ENCODE peak calls at places on chromosomes 3 and 15, in six cellular contexts. C is mesenchymal stem cell, R is H1, L is IMR-90, W is neuronal stem cell, O is mesendoderm. A is an unnamed sample. For H3K4me1, the result is how much of the 10 kb centered on the place peaks cover.

GRCh38 chr15:71471347-71471746 is 339.0 kb upstream of the NR2E3 start:
- DNase-seq in C (no peak), R (no peak), L (peak), W (no peak), O (peak), A (peak)

GRCh38 chr3:62950227-62950626 is 75.0 kb upstream of the CADPS start:
- DNase-seq in C (no peak), R (no peak), L (no peak), W (no peak), O (peak), A (no peak)

GRCh38 chr15:52710050-52710709 is 31.0 kb upstream of the ATOSA start:
- DNase-seq in C (no peak), R (no peak), L (no peak), W (no peak), O (no peak), A (no peak)

GRCh38 chr3:127791221-127791913 is 30.9 kb downstream of the MGLL start:
- DNase-seq in C (peak), R (no peak), L (peak), W (no peak), O (peak), A (no peak)

GRCh38 chr3:52198643-52199608 is 966 bp downstream of the ALAS1 start:
- DNase-seq in C (no peak), R (no peak), L (no peak), W (no peak), O (no peak), A (peak)

GRCh38 chr3:143644370-143645089 is 203.7 kb downstream of the SLC9A9 start:
- DNase-seq in C (peak), R (peak), L (peak), W (peak), O (peak), A (peak)

GRCh38 chr15:31977812-31978662 is 52.3 kb upstream of the CHRNA7 start:
- DNase-seq in C (peak), R (peak), L (peak), W (peak), O (peak), A (no peak)

GRCh38 chr15:40787344-40787841 is 17.6 kb downstream of the C15orf62 start:
- DNase-seq in C (peak), R (no peak), L (peak), W (no peak), O (peak), A (peak)

GRCh38 chr3:105780114-105780513 is 88.7 kb downstream of the CBLB start:
- DNase-seq in C (peak), R (no peak), L (peak), W (no peak), O (no peak), A (no peak)

GRCh38 chr3:105783631-105784030 is 85.2 kb downstream of the CBLB start:
- DNase-seq in C (no peak), R (no peak), L (no peak), W (no peak), O (no peak), A (no peak)

GRCh38 chr3:105786241-105786640 is 82.6 kb downstream of the CBLB start:
- DNase-seq in C (no peak), R (no peak), L (no peak), W (no peak), O (no peak), A (no peak)

GRCh38 chr3:105785790-105786189 is 83.0 kb downstream of the CBLB start:
- DNase-seq in C (no peak), R (no peak), L (no peak), W (no peak), O (no peak), A (no peak)

GRCh38 chr3:105781871-105782270 is 86.9 kb downstream of the CBLB start:
- DNase-seq in C (peak), R (no peak), L (peak), W (no peak), O (peak), A (no peak)
- H3K4me1 ChIP-seq in C (under half), R (under half), L (under half), W (under half), O (under half), A (under half)

DNA sequence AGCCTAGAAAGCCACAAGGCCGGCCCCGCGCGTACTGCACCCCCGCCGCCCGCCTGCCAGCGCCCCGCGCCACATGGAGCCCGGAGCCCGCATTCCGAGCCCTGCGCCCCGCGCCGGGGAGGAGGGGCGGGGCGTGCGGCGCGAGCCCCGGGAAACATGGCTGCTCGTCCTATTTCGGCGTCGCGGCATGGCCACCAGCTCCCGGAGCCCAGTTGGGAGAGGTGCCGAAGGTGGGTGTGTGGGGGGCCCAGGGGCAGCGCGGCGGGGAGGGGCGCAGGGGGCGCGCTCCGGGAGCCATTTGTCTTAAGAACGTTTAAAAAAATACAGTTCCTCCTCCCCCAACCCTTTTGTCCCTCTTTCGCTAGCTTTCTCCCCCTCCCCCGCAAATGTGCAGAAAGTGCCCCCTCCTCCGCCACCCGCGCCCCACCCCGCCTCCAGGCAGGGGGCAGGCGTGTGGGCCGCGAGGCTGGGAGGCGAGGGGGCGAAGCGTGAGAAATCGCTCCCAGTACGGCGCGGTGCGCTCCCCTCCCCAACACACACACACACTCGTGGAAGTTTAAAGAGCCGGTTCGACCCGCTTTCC is 2.5 kb downstream of the ANP32A start:
- DNase-seq in C (peak), R (peak), L (peak), W (peak), O (peak), A (peak)
- H2BK120ac ChIP-seq in C (peak), R (peak), L (peak), W (peak), O (peak), A (peak)

GRCh38 chr3:138942271-138942670 is 4.7 kb downstream of the FOXL2 start:
- DNase-seq in C (no peak), R (no peak), L (no peak), W (no peak), O (no peak), A (no peak)
- H3K4me1 ChIP-seq in C (under half), R (under half), L (under half), W (under half), O (under half), A (under half)

GRCh38 chr3:120093923-120094775 is at the start of gene GSK3B:
- DNase-seq in C (no peak), R (peak), L (no peak), W (peak), O (no peak), A (peak)
- H2BK120ac ChIP-seq in C (peak), R (peak), L (peak), W (peak), O (peak), A (peak)

GRCh38 chr3:144762091-144762490 is 790.5 kb downstream of the DIPK2A start:
- DNase-seq in C (no peak), R (no peak), L (no peak), W (no peak), O (no peak), A (no peak)
- H3K4me1 ChIP-seq in C (under half), R (under half), L (under half), W (under half), O (under half), A (under half)

DNA sequence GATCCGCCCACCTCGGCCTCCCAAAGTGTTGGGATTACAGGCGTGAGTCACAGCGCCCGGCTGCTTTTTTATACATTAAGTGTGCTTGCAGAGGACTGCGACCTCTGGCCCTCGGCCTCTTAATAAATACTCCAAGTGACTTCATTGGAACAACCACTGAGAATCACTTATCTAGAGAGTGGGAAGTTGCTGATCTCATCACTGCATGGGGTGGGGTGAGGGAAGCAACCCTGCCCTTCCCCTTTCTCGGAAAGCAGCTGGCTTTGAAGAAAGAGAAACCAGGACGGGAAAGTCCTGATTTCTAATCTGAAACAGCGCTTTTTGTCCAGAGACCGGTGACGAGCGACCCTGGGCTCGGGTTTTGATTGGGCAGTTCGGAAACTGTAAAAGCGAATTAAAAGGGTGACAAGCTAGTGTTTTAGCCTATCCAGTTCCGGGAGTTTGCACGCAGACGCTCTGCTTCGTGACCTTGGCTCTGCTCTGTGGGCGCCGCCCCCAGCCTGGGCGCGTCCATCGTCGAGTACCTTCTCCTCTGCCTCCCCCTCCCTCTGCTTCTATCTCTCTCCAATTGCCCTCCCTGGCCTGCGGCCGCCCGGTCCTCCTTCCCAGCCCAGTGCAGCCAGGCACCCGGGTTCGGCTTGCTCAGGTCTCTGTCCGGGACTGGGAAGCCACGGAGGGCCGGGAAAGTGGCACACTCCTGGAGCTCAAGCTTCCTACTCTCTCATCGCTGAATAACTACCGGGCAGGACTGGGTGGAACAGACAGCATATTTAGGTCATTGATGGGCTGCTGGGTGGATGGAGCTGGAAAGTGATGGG is 7.5 kb upstream of the TRIM69 start:
- DNase-seq in C (peak), R (peak), L (peak), W (peak), O (peak), A (peak)
- H2BK120ac ChIP-seq in C (peak), R (no peak), L (peak), W (peak), O (no peak), A (peak)

DNA sequence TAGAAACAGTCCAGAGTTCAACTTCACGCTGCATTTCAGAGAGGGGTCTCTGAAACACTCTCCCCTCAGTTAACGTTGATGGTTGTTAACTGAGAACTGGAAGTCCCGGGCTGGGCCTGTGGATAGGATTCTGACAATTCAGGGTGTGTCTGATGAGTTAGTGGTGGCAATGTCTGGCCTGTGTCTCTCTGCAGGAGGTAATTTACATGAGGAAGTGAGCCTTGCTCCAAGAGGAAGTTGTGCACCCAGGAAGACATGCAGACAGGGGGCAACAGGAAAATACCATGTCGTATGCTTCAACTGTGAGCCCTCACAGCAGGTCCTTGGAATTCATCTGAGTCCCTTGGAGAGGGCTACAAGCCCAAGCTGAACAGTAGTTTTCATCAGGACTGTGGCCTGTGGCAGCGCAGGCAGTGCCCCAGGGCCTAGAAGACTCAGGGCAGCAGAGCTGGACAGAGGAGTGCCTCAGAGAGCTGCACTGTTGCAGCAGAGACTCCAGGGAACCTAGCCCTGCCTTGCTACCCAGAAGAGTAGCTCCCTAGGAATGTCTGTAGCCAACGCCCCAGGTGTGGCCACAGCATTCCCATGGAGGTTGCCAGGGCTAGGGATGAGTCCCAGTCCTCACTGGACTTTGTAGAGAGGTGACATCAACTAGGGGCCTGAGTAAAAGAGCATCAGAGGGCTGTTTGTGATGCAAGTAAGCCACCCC is 104.6 kb upstream of the SELENOK start:
- DNase-seq in C (no peak), R (no peak), L (no peak), W (no peak), O (peak), A (peak)
- H3K4me1 ChIP-seq in C (under half), R (under half), L (under half), W (under half), O (under half), A (under half)